ENCODE peak calls at places on chromosomes 12 and 14, in eight cellular contexts. W is GM12892, O is NCI-H510A, P is occipital lobe, A is SW 1271, M is lower lobe of right lung, X is fibroblast of mammary gland, Y is myocyte. F is an unnamed sample.

GRCh38 chr12:122368361-122369073 is 54.0 kb downstream of the CLIP1 start:
- DNase-seq in P (no peak), O (no peak), X (peak), A (no peak), Y (peak), W (no peak), M (no peak), F (peak)

GRCh38 chr12:59595557-59596231 is at the start of gene SLC16A7:
- DNase-seq in O (peak), Y (peak), W (peak), A (peak), M (peak), X (peak), P (peak), F (peak)

GRCh38 chr12:45743247-45743646 is 13.7 kb downstream of the ARID2 start:
- DNase-seq in O (no peak), P (no peak), M (no peak), A (no peak), X (no peak), W (no peak), Y (no peak), F (no peak)

GRCh38 chr12:15563683-15564082 is 225.5 kb downstream of the EPS8 start:
- DNase-seq in P (no peak), X (peak), M (no peak), W (no peak), O (no peak), A (no peak), Y (peak), F (no peak)

GRCh38 chr12:56300644-56301464 is 724 bp upstream of the CS start:
- DNase-seq in M (no peak), A (no peak), O (no peak), W (no peak), Y (no peak), P (no peak), X (no peak), F (no peak)

GRCh38 chr12:106954462-106955376 is 988 bp upstream of the TMEM263 start:
- DNase-seq in W (no peak), X (peak), A (no peak), M (peak), P (no peak), Y (peak), O (peak), F (no peak)

GRCh38 chr14:70448633-70449032 is 3.3 kb upstream of the ADAM21 start:
- DNase-seq in P (no peak), Y (peak), A (no peak), W (no peak), M (no peak), X (peak), O (no peak), F (peak)

GRCh38 chr14:34324363-34324795 is 137.7 kb downstream of the SPTSSA start:
- DNase-seq in W (no peak), Y (peak), A (no peak), P (no peak), O (no peak), X (peak), M (no peak), F (no peak)

GRCh38 chr12:10722905-10723866 is at the start of gene YBX3:
- DNase-seq in O (peak), X (peak), W (peak), A (peak), Y (peak), M (peak), P (peak), F (peak)

GRCh38 chr14:53386359-53386758 is 233.2 kb upstream of the DDHD1 start:
- DNase-seq in A (no peak), X (no peak), M (no peak), W (no peak), Y (no peak), O (no peak), P (no peak), F (no peak)

GRCh38 chr14:88952901-88953300 is 128.4 kb downstream of the TTC8 start:
- DNase-seq in X (no peak), Y (no peak), A (no peak), W (no peak), O (no peak), M (no peak), P (peak), F (no peak)

GRCh38 chr14:99752486-99753121 is 40.6 kb upstream of the EML1 start:
- DNase-seq in Y (peak), W (no peak), M (peak), A (no peak), P (no peak), O (no peak), X (peak), F (no peak)

GRCh38 chr14:93715279-93715927 is 72.9 kb downstream of the PRIMA1 start:
- DNase-seq in W (no peak), X (no peak), P (no peak), Y (no peak), A (no peak), O (no peak), M (no peak), F (no peak)

GRCh38 chr12:6836851-6837250 is 3.9 kb upstream of the GNB3 start:
- DNase-seq in W (no peak), P (no peak), X (no peak), Y (no peak), M (no peak), O (no peak), A (no peak), F (no peak)

GRCh38 chr14:32576088-32576795 is 247.1 kb downstream of the AKAP6 start:
- DNase-seq in Y (peak), X (peak), A (peak), W (no peak), M (no peak), O (peak), P (peak), F (peak)

GRCh38 chr12:53820503-53820902 is 68.7 kb upstream of the CISTR start:
- DNase-seq in M (no peak), O (no peak), W (no peak), Y (peak), A (no peak), X (peak), P (no peak), F (peak)

GRCh38 chr12:100554608-100555077 is 18.8 kb upstream of the GAS2L3 start:
- DNase-seq in X (peak), M (no peak), P (no peak), W (no peak), O (no peak), Y (peak), A (peak), F (peak)

GRCh38 chr12:16112626-16113560 is 164.6 kb downstream of the SLC15A5 start:
- DNase-seq in M (no peak), W (no peak), O (peak), P (no peak), A (no peak), X (peak), Y (no peak), F (no peak)

GRCh38 chr12:120399531-120399930 is 30.6 kb upstream of the MSI1 start:
- DNase-seq in Y (no peak), M (no peak), W (no peak), O (no peak), A (no peak), X (peak), P (no peak), F (no peak)

F was measured in HuH-7.